ENCODE peak calls at places on chromosomes 1 and 21, in four cellular contexts. R is HepG2, Y is GM12878, G is H1. K is an unnamed sample.

GRCh38 chr1:48105167-48105566 is 108.0 kb upstream of the TRABD2B start:
- DNase-seq in Y (no peak), G (no peak), R (no peak), K (no peak)

GRCh38 chr1:63119575-63120155 is 202.7 kb upstream of the FOXD3 start:
- DNase-seq in Y (no peak), G (no peak), R (no peak), K (no peak)

GRCh38 chr1:160640359-160641123 is 6.3 kb downstream of the SLAMF1 start:
- DNase-seq in R (no peak), Y (no peak), G (no peak), K (no peak)

GRCh38 chr1:90717665-90718410 is 736 bp upstream of the BARHL2 start:
- DNase-seq in R (no peak), G (no peak), Y (no peak), K (no peak)

GRCh38 chr1:167665469-167665868 is 35.4 kb downstream of the RCSD1 start:
- DNase-seq in G (no peak), R (no peak), Y (no peak), K (no peak)

GRCh38 chr1:20981903-20982695 is 194.6 kb downstream of the EIF4G3 start:
- DNase-seq in G (no peak), Y (no peak), R (peak; percentile 28), K (no peak)

GRCh38 chr1:24374891-24375786 is 38.4 kb downstream of the STPG1 start:
- DNase-seq in Y (no peak), R (no peak), G (peak; percentile 41), K (peak; percentile 85)

GRCh38 chr1:158002022-158002629 is 8.7 kb downstream of the KIRREL1 start:
- DNase-seq in R (no peak), G (no peak), Y (no peak), K (no peak)

GRCh38 chr1:248862695-248863010 is 3.8 kb upstream of the ZNF692 start:
- DNase-seq in R (no peak), Y (no peak), G (no peak), K (no peak)

GRCh38 chr1:35882586-35882944 is 444 bp upstream of the AGO1 start:
- DNase-seq in R (no peak), Y (no peak), G (no peak), K (no peak)

DNA sequence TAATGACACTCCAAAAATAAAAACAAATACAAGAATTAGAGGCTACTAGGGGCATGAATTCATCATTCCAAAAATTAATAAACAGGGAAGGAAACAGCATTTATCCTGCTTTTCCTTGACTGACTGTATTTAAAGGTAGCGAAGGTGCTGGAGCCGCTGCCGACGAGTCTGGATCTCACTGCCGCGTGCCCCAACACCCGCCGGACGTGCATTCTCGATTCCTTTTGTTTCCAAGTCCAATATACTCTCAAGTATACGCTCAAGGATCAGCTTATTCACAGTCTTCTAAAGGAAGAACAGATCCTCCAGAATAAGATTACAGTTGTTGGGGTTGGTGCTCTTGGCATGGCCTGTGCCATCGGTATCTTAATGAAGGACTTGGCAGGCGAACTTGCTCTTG is 88.2 kb upstream of the GNG4 start:
- DNase-seq in Y (no peak), R (no peak), G (no peak), K (no peak)
- H3K4me1 ChIP-seq in Y (no peaks in the 10 kb centered on the region), R (peaks cover 13% of the 10 kb centered on the region), G (no peaks in the 10 kb centered on the region), K (no peaks in the 10 kb centered on the region)

GRCh38 chr21:45203983-45204382 is 83.7 kb downstream of the POFUT2 start:
- DNase-seq in G (no peak), R (no peak), Y (no peak), K (no peak)
- TF ChIP-seq SUZ12 in G (no peak), R (no peak), Y (no peak), K (no peak)

DNA sequence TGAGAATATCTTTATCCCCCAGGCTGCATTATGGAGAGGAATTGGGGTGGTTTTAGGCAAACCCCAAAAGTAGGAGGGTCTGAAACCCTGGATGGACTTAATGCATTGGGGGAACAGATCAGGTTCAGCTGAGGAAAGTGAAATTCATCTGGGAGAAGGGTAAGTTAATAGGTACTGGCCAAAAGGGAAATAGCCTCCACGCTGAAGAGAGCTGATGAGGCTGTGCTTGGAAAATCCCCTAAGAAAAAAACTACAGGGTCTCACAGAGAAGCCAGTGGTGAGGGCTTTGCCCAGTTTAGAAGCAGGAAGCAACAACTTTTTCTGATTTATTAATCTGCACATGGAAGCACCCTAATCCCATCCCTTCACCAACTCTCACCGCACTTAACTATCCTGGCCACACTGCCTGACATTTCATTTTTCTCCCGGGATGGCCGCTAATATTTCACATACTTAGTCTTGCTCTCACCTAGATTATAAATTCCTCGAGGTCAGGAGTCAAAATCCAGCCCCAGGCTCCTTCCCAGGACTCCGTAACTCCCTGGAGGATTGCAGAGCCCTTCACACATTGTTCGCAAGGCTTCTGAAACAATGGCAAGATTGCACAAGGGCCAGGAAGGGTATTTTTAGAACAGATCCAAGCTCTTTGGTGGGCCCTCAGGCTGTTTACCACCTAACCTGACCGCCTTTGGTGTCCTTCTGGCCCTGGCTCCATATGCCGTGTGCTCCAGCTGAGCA is 60.9 kb upstream of the TARBP1 start:
- DNase-seq in R (no peak), Y (no peak), G (no peak), K (no peak)
- H3K4me1 ChIP-seq in R (peaks cover 74% of the 10 kb centered on the region), Y (no peaks in the 10 kb centered on the region), G (no peaks in the 10 kb centered on the region), K (no peaks in the 10 kb centered on the region)

DNA sequence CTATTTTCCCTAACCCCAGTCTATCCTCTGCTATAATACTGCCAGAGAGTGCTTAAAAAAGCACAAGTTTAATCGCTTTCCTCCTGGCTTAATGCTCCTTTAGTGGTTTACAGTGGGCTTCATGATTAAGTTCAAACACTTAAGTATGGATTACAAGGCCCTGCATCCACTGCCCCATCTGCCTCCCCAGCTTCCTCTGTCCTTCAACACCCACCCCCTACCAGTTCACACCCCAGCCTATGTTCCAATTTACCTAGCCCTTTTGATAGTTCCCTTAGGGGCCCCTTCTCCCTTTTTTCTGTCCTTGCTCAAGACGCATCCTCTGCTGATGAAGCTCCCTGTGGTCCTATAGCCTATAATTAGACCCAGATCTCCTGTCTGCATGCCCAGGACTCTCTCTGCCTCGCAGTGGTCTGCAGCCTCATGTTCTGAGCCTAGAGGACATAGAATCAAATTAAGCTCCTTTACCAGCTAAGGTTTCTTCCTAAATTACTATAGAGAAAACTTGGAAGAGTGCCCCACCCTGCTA is 212.5 kb downstream of the FGGY start:
- DNase-seq in Y (no peak), R (no peak), G (no peak), K (no peak)
- TF ChIP-seq SUZ12 in Y (no peak), R (no peak), G (no peak), K (no peak)

DNA sequence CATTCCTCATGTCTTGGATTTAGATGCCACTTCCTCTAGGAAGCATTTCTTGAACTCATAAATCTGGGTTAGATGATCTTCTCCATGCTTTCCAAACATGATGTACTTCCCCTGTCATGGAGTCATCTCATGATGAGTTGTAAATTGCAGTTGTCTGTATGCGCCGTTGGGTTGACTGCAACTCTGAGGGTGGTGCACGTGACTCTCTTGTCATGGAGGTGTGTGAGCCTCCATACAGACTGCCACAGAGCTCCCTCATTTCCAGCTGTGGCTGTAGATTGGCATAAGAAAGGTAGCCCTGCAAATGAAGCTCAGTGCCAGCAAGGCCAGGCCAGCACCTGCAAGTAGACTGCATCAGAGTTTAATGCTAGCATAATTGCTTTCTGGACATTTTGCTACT is 77.4 kb downstream of the LAMC1 start:
- DNase-seq in R (no peak), G (no peak), Y (no peak), K (no peak)
- H3K4me1 ChIP-seq in R (peaks cover 52% of the 10 kb centered on the region), G (peaks cover 21% of the 10 kb centered on the region), Y (peaks cover 8% of the 10 kb centered on the region), K (no peaks in the 10 kb centered on the region)

GRCh38 chr1:54326577-54327385 is 79.4 kb downstream of the SSBP3 start:
- DNase-seq in G (no peak), R (no peak), Y (no peak), K (no peak)

GRCh38 chr1:54329337-54329954 is 76.7 kb downstream of the SSBP3 start:
- DNase-seq in Y (no peak), G (no peak), R (no peak), K (no peak)

GRCh38 chr1:54325705-54326461 is 80.3 kb downstream of the SSBP3 start:
- DNase-seq in Y (no peak), G (no peak), R (no peak), K (no peak)

GRCh38 chr1:54327386-54328116 is 78.6 kb downstream of the SSBP3 start:
- DNase-seq in G (no peak), Y (no peak), R (no peak), K (no peak)

GRCh38 chr1:54328117-54328636 is 78.0 kb downstream of the SSBP3 start:
- DNase-seq in R (no peak), Y (no peak), G (no peak), K (no peak)
- TF ChIP-seq SUZ12 in R (no peak), Y (no peak), G (no peak), K (no peak)

GRCh38 chr1:108064255-108064654 is 99.3 kb upstream of the VAV3 start:
- DNase-seq in Y (no peak), G (no peak), R (no peak), K (no peak)

GRCh38 chr1:108070662-108071061 is 105.7 kb upstream of the VAV3 start:
- DNase-seq in G (no peak), Y (no peak), R (no peak), K (no peak)

GRCh38 chr1:108068141-108068540 is 103.2 kb upstream of the VAV3 start:
- DNase-seq in G (no peak), Y (no peak), R (no peak), K (no peak)

GRCh38 chr1:108063703-108064102 is 98.7 kb upstream of the VAV3 start:
- DNase-seq in R (no peak), Y (no peak), G (no peak), K (no peak)

GRCh38 chr1:108066808-108067207 is 101.8 kb upstream of the VAV3 start:
- DNase-seq in R (no peak), Y (no peak), G (no peak), K (no peak)
- H3K4me1 ChIP-seq in R (no peaks in the 10 kb centered on the region), Y (no peaks in the 10 kb centered on the region), G (no peaks in the 10 kb centered on the region), K (no peaks in the 10 kb centered on the region)

DNA sequence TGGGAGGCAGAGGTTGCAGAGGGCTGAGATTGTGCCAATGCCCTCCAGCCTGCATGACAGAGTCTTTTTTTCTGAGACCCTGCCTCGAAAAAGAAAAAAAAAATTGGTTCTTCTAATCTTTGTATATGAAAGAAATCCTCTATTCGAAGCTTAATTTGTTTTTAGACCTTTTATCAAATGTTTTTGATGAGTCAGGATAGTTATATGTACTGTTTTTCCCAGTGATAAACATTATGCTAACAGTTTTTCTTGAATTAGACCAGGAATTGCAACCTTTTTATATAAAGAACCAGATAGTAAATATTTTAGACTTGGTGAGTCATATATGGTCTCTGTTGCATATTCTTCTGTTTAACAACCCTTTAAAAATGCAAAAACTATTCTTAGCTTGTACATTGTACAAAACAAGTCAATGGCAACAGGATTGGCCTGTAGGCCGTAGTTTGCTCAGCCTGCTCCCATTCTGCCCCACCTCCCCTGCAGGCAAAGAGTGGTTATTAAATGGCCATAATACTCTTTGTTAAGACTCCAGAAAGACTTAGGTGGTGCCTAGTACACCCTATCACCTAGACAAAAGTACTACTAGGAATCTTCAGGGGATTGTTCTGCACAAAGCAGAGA is 45.2 kb downstream of the LYST start:
- DNase-seq in Y (no peak), G (no peak), R (no peak), K (no peak)
- TF ChIP-seq SUZ12 in Y (no peak), G (no peak), R (no peak), K (no peak)

GRCh38 chr1:225412803-225413338 is 15.0 kb downstream of the LBR start:
- DNase-seq in R (peak; percentile 81), G (no peak), Y (no peak), K (no peak)
- H3K4me1 ChIP-seq in R (peaks cover 57% of the 10 kb centered on the region), G (peaks cover 3% of the 10 kb centered on the region), Y (no peaks in the 10 kb centered on the region), K (no peaks in the 10 kb centered on the region)

K was measured in NT2/D1.